ENCODE peak calls at places on chromosomes 11 and 22, in four cellular contexts. One of them, this sample, is unnamed.

GRCh38 chr22:36415415-36416168 is 27.8 kb upstream of the MYH9 start:
- DNase-seq in K562: no peak
- DNase-seq in HepG2: no peak
- DNase-seq in HCT116: no peak
- DNase-seq in this sample: no peak

GRCh38 chr11:68271023-68271780 is 571 bp downstream of the C11orf24 start:
- DNase-seq in HepG2: peak
- DNase-seq in HCT116: peak
- DNase-seq in K562: peak
- DNase-seq in this sample: peak

GRCh38 chr11:73412308-73412707 is 36.1 kb downstream of the RELT start:
- DNase-seq in HCT116: no peak
- DNase-seq in HepG2: no peak
- DNase-seq in K562: no peak
- DNase-seq in this sample: no peak

GRCh38 chr11:118046964-118047700 is 29.7 kb upstream of the TMPRSS4 start:
- DNase-seq in K562: no peak
- DNase-seq in HCT116: no peak
- DNase-seq in HepG2: no peak
- DNase-seq in this sample: no peak

GRCh38 chr11:7968686-7969085 is 3.4 kb upstream of the NLRP10 start:
- DNase-seq in K562: no peak
- DNase-seq in HCT116: no peak
- DNase-seq in HepG2: no peak
- DNase-seq in this sample: no peak

GRCh38 chr11:444397-445144 is 2.8 kb upstream of the ANO9 start:
- DNase-seq in HCT116: no peak
- DNase-seq in HepG2: no peak
- DNase-seq in K562: peak
- DNase-seq in this sample: no peak

GRCh38 chr11:134481135-134481534 is 69.1 kb upstream of the B3GAT1 start:
- DNase-seq in HepG2: no peak
- DNase-seq in K562: no peak
- DNase-seq in HCT116: no peak
- DNase-seq in this sample: no peak

GRCh38 chr11:119334173-119334930 is at the start of gene RNF26:
- DNase-seq in HCT116: peak
- DNase-seq in HepG2: peak
- DNase-seq in K562: peak
- DNase-seq in this sample: peak

GRCh38 chr11:111938687-111939160 is 1.6 kb downstream of the DIXDC1 start:
- DNase-seq in HepG2: peak
- DNase-seq in K562: no peak
- DNase-seq in HCT116: no peak
- DNase-seq in this sample: no peak

GRCh38 chr22:47802446-47802845 is 1040.0 kb downstream of the TBC1D22A start:
- DNase-seq in HepG2: no peak
- DNase-seq in HCT116: no peak
- DNase-seq in K562: no peak
- DNase-seq in this sample: no peak

GRCh38 chr11:16603890-16604783 is 134.3 kb upstream of the C11orf58 start:
- DNase-seq in HCT116: no peak
- DNase-seq in HepG2: no peak
- DNase-seq in K562: peak
- DNase-seq in this sample: no peak

GRCh38 chr11:45651156-45651555 is 14.3 kb downstream of the CHST1 start:
- DNase-seq in K562: no peak
- DNase-seq in HCT116: no peak
- DNase-seq in HepG2: no peak
- DNase-seq in this sample: no peak

GRCh38 chr22:36781656-36782627 is 6.0 kb upstream of the IFT27 start:
- DNase-seq in K562: peak
- DNase-seq in HepG2: peak
- DNase-seq in HCT116: peak
- DNase-seq in this sample: no peak

GRCh38 chr22:26887456-26887855 is 230.1 kb downstream of the MIAT start:
- DNase-seq in K562: no peak
- DNase-seq in HepG2: no peak
- DNase-seq in HCT116: no peak
- DNase-seq in this sample: no peak

GRCh38 chr22:31585161-31585859 is 76.7 kb downstream of the PISD start:
- DNase-seq in HepG2: peak
- DNase-seq in HCT116: no peak
- DNase-seq in K562: peak
- DNase-seq in this sample: no peak

GRCh38 chr22:50268655-50269113 is 1.5 kb downstream of the MAPK11 start:
- DNase-seq in HCT116: no peak
- DNase-seq in K562: no peak
- DNase-seq in HepG2: no peak
- DNase-seq in this sample: no peak

GRCh38 chr11:46345131-46345597 is 2.1 kb upstream of the DGKZ start:
- DNase-seq in HepG2: no peak
- DNase-seq in HCT116: no peak
- DNase-seq in K562: no peak
- DNase-seq in this sample: no peak

GRCh38 chr11:47393163-47394049 is 15.0 kb upstream of the SLC39A13 start:
- DNase-seq in K562: peak
- DNase-seq in HepG2: no peak
- DNase-seq in HCT116: no peak
- DNase-seq in this sample: no peak

GRCh38 chr11:24496728-24497396 is at the start of gene LUZP2:
- DNase-seq in HCT116: no peak
- DNase-seq in K562: no peak
- DNase-seq in HepG2: no peak
- DNase-seq in this sample: no peak

GRCh38 chr11:16000065-16000464 is 356.3 kb downstream of the SOX6 start:
- DNase-seq in HCT116: no peak
- DNase-seq in K562: no peak
- DNase-seq in HepG2: no peak
- DNase-seq in this sample: no peak

GRCh38 chr22:48744967-48745841 is 1082.5 kb downstream of the BRD1 start:
- DNase-seq in HepG2: no peak
- DNase-seq in K562: no peak
- DNase-seq in HCT116: no peak
- DNase-seq in this sample: no peak

GRCh38 chr11:57567210-57567511 is 311 bp downstream of the UBE2L6 start:
- DNase-seq in HepG2: no peak
- DNase-seq in K562: no peak
- DNase-seq in HCT116: no peak
- DNase-seq in this sample: no peak

GRCh38 chr22:37865510-37865909 is 16.3 kb downstream of the EIF3L start:
- DNase-seq in HepG2: no peak
- DNase-seq in K562: no peak
- DNase-seq in HCT116: no peak
- DNase-seq in this sample: no peak

GRCh38 chr11:17544181-17544622 is at the start of gene USH1C:
- DNase-seq in HepG2: no peak
- DNase-seq in HCT116: peak
- DNase-seq in K562: peak
- DNase-seq in this sample: no peak

GRCh38 chr11:86537541-86538222 is 134.7 kb downstream of the ME3 start:
- DNase-seq in HepG2: no peak
- DNase-seq in K562: no peak
- DNase-seq in HCT116: peak
- DNase-seq in this sample: no peak

GRCh38 chr11:45885274-45885920 is at the start of gene MAPK8IP1:
- DNase-seq in K562: peak
- DNase-seq in HepG2: peak
- DNase-seq in HCT116: no peak
- DNase-seq in this sample: no peak

DNA sequence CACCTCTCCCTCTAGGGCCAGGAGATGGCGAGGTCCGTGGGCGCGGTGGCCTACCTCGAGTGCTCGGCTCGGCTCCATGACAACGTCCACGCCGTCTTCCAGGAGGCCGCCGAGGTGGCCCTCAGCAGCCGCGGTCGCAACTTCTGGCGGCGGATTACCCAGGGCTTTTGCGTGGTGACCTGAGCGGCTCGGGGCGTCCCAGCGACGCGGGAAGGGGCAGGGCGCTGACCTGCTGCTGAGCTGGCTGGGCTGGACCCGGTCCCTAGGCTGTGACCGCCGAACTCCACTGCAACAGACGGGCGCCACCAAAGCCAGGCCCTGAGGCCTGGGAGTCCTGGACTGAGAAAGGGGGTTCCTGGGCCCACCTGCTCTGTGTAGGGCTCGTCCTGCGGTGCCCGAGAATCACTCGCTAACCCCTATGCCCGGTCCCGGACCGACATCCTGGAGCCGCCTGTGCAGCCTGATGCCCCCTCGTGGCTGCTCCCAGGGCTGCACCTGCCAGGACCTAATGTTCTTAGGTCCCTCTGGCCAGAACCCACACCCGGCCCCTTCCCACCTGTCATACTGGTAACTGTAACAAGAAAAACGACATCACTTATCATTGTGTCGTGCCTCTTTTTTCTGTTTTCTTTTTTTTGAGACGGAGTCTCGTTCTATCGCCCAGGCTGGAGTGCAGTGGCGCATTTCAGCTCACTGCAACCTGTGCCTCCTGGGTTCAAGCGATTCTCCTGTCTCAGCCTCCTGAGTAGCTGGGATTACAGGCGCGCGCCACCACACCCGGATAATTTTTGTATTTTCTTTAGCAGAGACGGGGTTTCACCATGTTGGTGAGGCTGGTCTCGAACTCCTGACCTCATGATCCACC is 15.0 kb downstream of the RHOD start:
- DNase-seq in HepG2: peak
- DNase-seq in K562: peak
- DNase-seq in HCT116: no peak
- DNase-seq in this sample: no peak
- TF ChIP-seq TCF7L2 in HepG2: no peak
- TF ChIP-seq TCF7L2 in K562: no peak
- TF ChIP-seq TCF7L2 in HCT116: no peak
- TF ChIP-seq TCF7L2 in this sample: no peak

GRCh38 chr11:129728571-129728970 is 87.1 kb upstream of the TMEM45B start:
- DNase-seq in HCT116: no peak
- DNase-seq in K562: no peak
- DNase-seq in HepG2: no peak
- DNase-seq in this sample: no peak
- TF ChIP-seq TCF7L2 in HCT116: no peak
- TF ChIP-seq TCF7L2 in K562: no peak
- TF ChIP-seq TCF7L2 in HepG2: no peak
- TF ChIP-seq TCF7L2 in this sample: no peak

GRCh38 chr11:20158597-20159257 is 1.5 kb downstream of the DBX1 start:
- DNase-seq in K562: peak
- DNase-seq in HCT116: no peak
- DNase-seq in HepG2: peak
- DNase-seq in this sample: no peak
- TF ChIP-seq TCF7L2 in K562: no peak
- TF ChIP-seq TCF7L2 in HCT116: no peak
- TF ChIP-seq TCF7L2 in HepG2: no peak
- TF ChIP-seq TCF7L2 in this sample: no peak

DNA sequence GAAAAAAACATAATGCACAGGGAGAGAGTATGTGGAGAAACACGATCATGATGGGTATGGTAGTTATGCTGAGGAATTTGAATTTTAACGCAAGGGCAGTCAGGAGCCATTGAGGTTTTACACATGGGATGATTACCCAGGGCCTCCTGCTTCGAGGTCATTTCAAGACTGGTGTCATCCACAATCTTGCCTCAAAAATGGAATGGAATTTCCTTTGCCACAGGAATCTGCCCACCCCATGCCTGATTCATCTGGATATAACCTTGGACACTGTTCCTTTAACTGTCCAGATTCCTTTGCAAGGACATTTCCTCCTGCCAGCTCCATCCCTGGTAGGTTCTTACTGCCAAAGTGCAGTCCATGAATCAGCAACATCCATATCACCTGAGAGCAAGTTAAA is 655.9 kb upstream of the TENM4 start:
- DNase-seq in K562: no peak
- DNase-seq in HCT116: no peak
- DNase-seq in HepG2: no peak
- DNase-seq in this sample: no peak
- TF ChIP-seq TCF7L2 in K562: no peak
- TF ChIP-seq TCF7L2 in HCT116: no peak
- TF ChIP-seq TCF7L2 in HepG2: no peak
- TF ChIP-seq TCF7L2 in this sample: no peak

GRCh38 chr11:78935408-78936101 is 360.9 kb upstream of the NARS2 start:
- DNase-seq in HCT116: no peak
- DNase-seq in K562: no peak
- DNase-seq in HepG2: no peak
- DNase-seq in this sample: no peak
- TF ChIP-seq TCF7L2 in HCT116: no peak
- TF ChIP-seq TCF7L2 in K562: no peak
- TF ChIP-seq TCF7L2 in HepG2: no peak
- TF ChIP-seq TCF7L2 in this sample: no peak

DNA sequence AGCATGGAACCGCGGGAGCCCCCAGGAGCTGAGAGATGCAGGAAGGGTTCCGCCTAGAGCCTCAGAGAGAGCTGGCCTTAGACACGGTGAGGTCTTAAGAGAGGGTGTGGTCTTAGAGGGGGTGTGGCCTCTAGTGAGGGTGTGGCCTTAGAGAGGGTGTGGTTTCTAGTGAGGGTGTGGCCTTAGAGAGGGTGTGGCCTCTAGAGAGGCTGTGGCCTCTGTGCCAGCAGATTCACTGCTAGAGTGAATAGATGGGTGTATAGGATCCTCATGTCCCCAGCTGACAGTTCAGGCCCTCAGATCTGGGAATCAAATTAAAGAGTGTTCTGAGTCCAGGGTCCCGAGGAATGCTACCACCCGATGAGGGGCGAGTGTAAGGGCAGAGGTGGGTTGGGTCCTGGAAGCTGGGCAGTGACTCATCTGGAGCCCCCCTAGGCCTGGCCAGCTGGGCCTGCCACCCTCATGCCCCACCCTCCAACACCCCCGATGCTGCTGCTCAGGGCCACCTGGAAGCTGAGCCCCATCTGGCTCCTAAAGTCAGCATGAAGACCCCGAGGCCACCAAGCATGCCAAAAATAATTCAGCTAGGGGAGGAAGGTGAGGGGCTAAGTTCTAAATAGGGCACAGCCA is 49.5 kb downstream of the IGF2 start:
- DNase-seq in K562: peak
- DNase-seq in HepG2: peak
- DNase-seq in HCT116: peak
- DNase-seq in this sample: no peak
- TF ChIP-seq TCF7L2 in K562: no peak
- TF ChIP-seq TCF7L2 in HepG2: no peak
- TF ChIP-seq TCF7L2 in HCT116: no peak
- TF ChIP-seq TCF7L2 in this sample: no peak

GRCh38 chr22:39530136-39530535 is 2.4 kb downstream of the RPS19BP1 start:
- DNase-seq in HepG2: no peak
- DNase-seq in K562: no peak
- DNase-seq in HCT116: no peak
- DNase-seq in this sample: no peak

GRCh38 chr22:39534591-39535301 is 2.2 kb upstream of the RPS19BP1 start:
- DNase-seq in HepG2: peak
- DNase-seq in K562: peak
- DNase-seq in HCT116: no peak
- DNase-seq in this sample: no peak

GRCh38 chr22:39534092-39534506 is 1.6 kb upstream of the RPS19BP1 start:
- DNase-seq in K562: no peak
- DNase-seq in HCT116: no peak
- DNase-seq in HepG2: peak
- DNase-seq in this sample: no peak

GRCh38 chr22:39530692-39531331 is 1.7 kb downstream of the RPS19BP1 start:
- DNase-seq in HCT116: no peak
- DNase-seq in K562: peak
- DNase-seq in HepG2: peak
- DNase-seq in this sample: no peak

GRCh38 chr22:39532215-39533071 is at the start of gene RPS19BP1:
- DNase-seq in K562: peak
- DNase-seq in HCT116: peak
- DNase-seq in HepG2: peak
- DNase-seq in this sample: peak
- TF ChIP-seq TCF7L2 in K562: no peak
- TF ChIP-seq TCF7L2 in HCT116: no peak
- TF ChIP-seq TCF7L2 in HepG2: no peak
- TF ChIP-seq TCF7L2 in this sample: no peak

GRCh38 chr11:64339754-64340408 is at the start of gene CCDC88B:
- DNase-seq in HepG2: no peak
- DNase-seq in HCT116: no peak
- DNase-seq in K562: no peak
- DNase-seq in this sample: no peak
- TF ChIP-seq TCF7L2 in HepG2: no peak
- TF ChIP-seq TCF7L2 in HCT116: no peak
- TF ChIP-seq TCF7L2 in K562: no peak
- TF ChIP-seq TCF7L2 in this sample: no peak

This sample was measured in Panc1.